ENCODE peak calls at places on chromosomes 3 and 15, in seven cellular contexts. A is GM03348; E is brain microvascular endothelial cell; V is CD4-positive, alpha-beta memory T cell; W is RPMI8226; D is stimulated activated CD8-positive, alpha-beta memory T cell treated with anti-CD3 and anti-CD28 coated beads, Interleukin-15, amount 100 ng/mL, for 4 hours; C is EL. U is an unnamed sample.

GRCh38 chr3:150169279-150169970 is 198.7 kb upstream of the PFN2 start:
- DNase-seq in A (no peak), E (no peak), V (no peak), W (no peak), D (no peak), C (no peak), U (no peak)

GRCh38 chr3:119769394-119770149 is 12.3 kb upstream of the NR1I2 start:
- DNase-seq in A (no peak), E (peak; percentile 98), V (no peak), W (no peak), D (no peak), C (peak; percentile 77), U (no peak)

GRCh38 chr15:56425976-56426375 is 39.0 kb downstream of the MNS1 start:
- DNase-seq in A (no peak), E (no peak), V (no peak), W (no peak), D (no peak), C (no peak), U (no peak)

GRCh38 chr15:100781061-100781960 is 98.3 kb upstream of the ALDH1A3 start:
- DNase-seq in A (no peak), E (no peak), V (no peak), W (no peak), D (no peak), C (no peak), U (no peak)

GRCh38 chr15:42832577-42832976 is 88.0 kb downstream of the TTBK2 start:
- DNase-seq in A (peak; percentile 72), E (peak; percentile 88), V (no peak), W (no peak), D (no peak), C (peak; percentile 94), U (peak; percentile 23)

GRCh38 chr3:127373701-127374625 is 86.1 kb upstream of the PRR20G start:
- DNase-seq in A (peak; percentile 37), E (no peak), V (no peak), W (peak; percentile 61), D (no peak), C (peak; percentile 15), U (peak; percentile 25)

GRCh38 chr3:168495251-168495650 is 399.5 kb upstream of the GOLIM4 start:
- DNase-seq in A (no peak), E (no peak), V (no peak), W (no peak), D (no peak), C (no peak), U (no peak)

GRCh38 chr3:138118863-138119766 is 3.7 kb upstream of the DZIP1L start:
- DNase-seq in A (peak; percentile 81), E (peak; percentile 79), V (no peak), W (peak; percentile 55), D (peak; percentile 32), C (peak; percentile 76), U (peak; percentile 78)

GRCh38 chr3:82939491-82940097 is 1178.1 kb upstream of the GBE1 start:
- DNase-seq in A (no peak), E (no peak), V (no peak), W (no peak), D (no peak), C (no peak), U (no peak)

GRCh38 chr3:186800285-186800684 is 6.0 kb downstream of the RFC4 start:
- DNase-seq in A (no peak), E (no peak), V (no peak), W (no peak), D (no peak), C (no peak), U (no peak)

GRCh38 chr15:77035584-77035983 is 35.3 kb downstream of the TSPAN3 start:
- DNase-seq in A (no peak), E (no peak), V (no peak), W (no peak), D (no peak), C (no peak), U (no peak)

GRCh38 chr15:52256366-52256765 is 39.2 kb downstream of the MYO5C start:
- DNase-seq in A (peak; percentile 88), E (peak; percentile 81), V (peak; percentile 75), W (peak; percentile 88), D (peak; percentile 46), C (peak; percentile 73), U (peak; percentile 71)

GRCh38 chr3:10648181-10648580 is 142.8 kb upstream of the ATP2B2 start:
- DNase-seq in A (no peak), E (no peak), V (no peak), W (no peak), D (no peak), C (no peak), U (no peak)

GRCh38 chr3:377158-377561 is 180.6 kb downstream of the CHL1 start:
- DNase-seq in A (no peak), E (no peak), V (no peak), W (peak; percentile 49), D (no peak), C (no peak), U (no peak)

GRCh38 chr3:170947018-170947769 is 38.8 kb upstream of the EIF5A2 start:
- DNase-seq in A (no peak), E (no peak), V (no peak), W (no peak), D (no peak), C (no peak), U (no peak)

GRCh38 chr15:89315375-89315929 is 19.2 kb downstream of the POLG start:
- DNase-seq in A (no peak), E (no peak), V (no peak), W (no peak), D (no peak), C (no peak), U (no peak)

GRCh38 chr15:66472176-66472999 is 25.2 kb downstream of the SNAPC5 start:
- DNase-seq in A (peak; percentile 69), E (no peak), V (peak; percentile 79), W (no peak), D (peak; percentile 14), C (peak; percentile 54), U (peak; percentile 35)

GRCh38 chr3:99866167-99866810 is 48.6 kb downstream of the CMSS1 start:
- DNase-seq in A (peak; percentile 49), E (peak; percentile 72), V (no peak), W (no peak), D (no peak), C (peak; percentile 71), U (peak; percentile 32)

U was measured in AG08396.